ENCODE peak calls at places on chromosomes 4 and X, in ten cellular contexts. One of them, this sample, is unnamed.

GRCh38 chr4:2484993-2485392 is 16.1 kb downstream of the RNF4 start:
- DNase-seq in HFF-Myc: no peak
- DNase-seq in AG08396: no peak
- DNase-seq in nucleus accumbens: no peak
- DNase-seq in neural crest cell: no peak
- DNase-seq in type B pancreatic cell: no peak
- DNase-seq in thyroid gland: peak
- DNase-seq in stimulated activated naive CD8-positive, alpha-beta T cell treated with anti-CD3 and anti-CD28 coated beads, Interleukin-15, Interleukin-2, amounts not matched to agents 100 U/mL and 50 U/mL, for 24 hours: peak
- DNase-seq in uterus: peak
- DNase-seq in NCI-H1694: no peak
- DNase-seq in this sample: peak

GRCh38 chr4:168514249-168514852 is 17.5 kb downstream of the PALLD start:
- DNase-seq in HFF-Myc: peak
- DNase-seq in AG08396: no peak
- DNase-seq in nucleus accumbens: no peak
- DNase-seq in neural crest cell: no peak
- DNase-seq in type B pancreatic cell: no peak
- DNase-seq in thyroid gland: no peak
- DNase-seq in stimulated activated naive CD8-positive, alpha-beta T cell treated with anti-CD3 and anti-CD28 coated beads, Interleukin-15, Interleukin-2, amounts not matched to agents 100 U/mL and 50 U/mL, for 24 hours: no peak
- DNase-seq in uterus: no peak
- DNase-seq in NCI-H1694: peak
- DNase-seq in this sample: no peak

GRCh38 chr4:2962099-2962455 is 1.1 kb downstream of the NOP14 start:
- DNase-seq in HFF-Myc: no peak
- DNase-seq in AG08396: no peak
- DNase-seq in nucleus accumbens: no peak
- DNase-seq in neural crest cell: no peak
- DNase-seq in type B pancreatic cell: no peak
- DNase-seq in thyroid gland: no peak
- DNase-seq in stimulated activated naive CD8-positive, alpha-beta T cell treated with anti-CD3 and anti-CD28 coated beads, Interleukin-15, Interleukin-2, amounts not matched to agents 100 U/mL and 50 U/mL, for 24 hours: peak
- DNase-seq in uterus: no peak
- DNase-seq in NCI-H1694: no peak
- DNase-seq in this sample: no peak

GRCh38 chrX:72352786-72353185 is 47.1 kb upstream of the CITED1 start:
- DNase-seq in HFF-Myc: no peak
- DNase-seq in AG08396: no peak
- DNase-seq in nucleus accumbens: no peak
- DNase-seq in neural crest cell: no peak
- DNase-seq in type B pancreatic cell: no peak
- DNase-seq in thyroid gland: no peak
- DNase-seq in stimulated activated naive CD8-positive, alpha-beta T cell treated with anti-CD3 and anti-CD28 coated beads, Interleukin-15, Interleukin-2, amounts not matched to agents 100 U/mL and 50 U/mL, for 24 hours: no peak
- DNase-seq in uterus: no peak
- DNase-seq in NCI-H1694: no peak
- DNase-seq in this sample: no peak

GRCh38 chr4:56803473-56803872 is 18.0 kb downstream of the SPINK2 start:
- DNase-seq in HFF-Myc: no peak
- DNase-seq in AG08396: no peak
- DNase-seq in nucleus accumbens: no peak
- DNase-seq in neural crest cell: no peak
- DNase-seq in type B pancreatic cell: no peak
- DNase-seq in thyroid gland: peak
- DNase-seq in stimulated activated naive CD8-positive, alpha-beta T cell treated with anti-CD3 and anti-CD28 coated beads, Interleukin-15, Interleukin-2, amounts not matched to agents 100 U/mL and 50 U/mL, for 24 hours: no peak
- DNase-seq in uterus: no peak
- DNase-seq in NCI-H1694: no peak
- DNase-seq in this sample: no peak

GRCh38 chr4:174394915-174395314 is 111.2 kb downstream of the CEP44 start:
- DNase-seq in HFF-Myc: peak
- DNase-seq in AG08396: peak
- DNase-seq in nucleus accumbens: no peak
- DNase-seq in neural crest cell: no peak
- DNase-seq in type B pancreatic cell: no peak
- DNase-seq in thyroid gland: no peak
- DNase-seq in stimulated activated naive CD8-positive, alpha-beta T cell treated with anti-CD3 and anti-CD28 coated beads, Interleukin-15, Interleukin-2, amounts not matched to agents 100 U/mL and 50 U/mL, for 24 hours: no peak
- DNase-seq in uterus: no peak
- DNase-seq in NCI-H1694: no peak
- DNase-seq in this sample: no peak

GRCh38 chrX:25659317-25659716 is 478.8 kb upstream of the MAGEB18 start:
- DNase-seq in HFF-Myc: no peak
- DNase-seq in AG08396: no peak
- DNase-seq in nucleus accumbens: no peak
- DNase-seq in neural crest cell: no peak
- DNase-seq in type B pancreatic cell: no peak
- DNase-seq in thyroid gland: no peak
- DNase-seq in stimulated activated naive CD8-positive, alpha-beta T cell treated with anti-CD3 and anti-CD28 coated beads, Interleukin-15, Interleukin-2, amounts not matched to agents 100 U/mL and 50 U/mL, for 24 hours: no peak
- DNase-seq in uterus: no peak
- DNase-seq in NCI-H1694: no peak
- DNase-seq in this sample: no peak

GRCh38 chrX:34810364-34810763 is 132.2 kb upstream of the FAM47B start:
- DNase-seq in HFF-Myc: peak
- DNase-seq in AG08396: peak
- DNase-seq in nucleus accumbens: no peak
- DNase-seq in neural crest cell: no peak
- DNase-seq in type B pancreatic cell: no peak
- DNase-seq in thyroid gland: no peak
- DNase-seq in stimulated activated naive CD8-positive, alpha-beta T cell treated with anti-CD3 and anti-CD28 coated beads, Interleukin-15, Interleukin-2, amounts not matched to agents 100 U/mL and 50 U/mL, for 24 hours: no peak
- DNase-seq in uterus: no peak
- DNase-seq in NCI-H1694: no peak
- DNase-seq in this sample: no peak

GRCh38 chrX:9204560-9204959 is 170.6 kb upstream of the FAM9B start:
- DNase-seq in HFF-Myc: no peak
- DNase-seq in AG08396: no peak
- DNase-seq in nucleus accumbens: no peak
- DNase-seq in neural crest cell: no peak
- DNase-seq in type B pancreatic cell: no peak
- DNase-seq in thyroid gland: no peak
- DNase-seq in stimulated activated naive CD8-positive, alpha-beta T cell treated with anti-CD3 and anti-CD28 coated beads, Interleukin-15, Interleukin-2, amounts not matched to agents 100 U/mL and 50 U/mL, for 24 hours: no peak
- DNase-seq in uterus: no peak
- DNase-seq in NCI-H1694: no peak
- DNase-seq in this sample: no peak

GRCh38 chr4:38667005-38667771 is 3.2 kb downstream of the KLF3 start:
- DNase-seq in HFF-Myc: peak
- DNase-seq in AG08396: peak
- DNase-seq in nucleus accumbens: peak
- DNase-seq in neural crest cell: peak
- DNase-seq in type B pancreatic cell: no peak
- DNase-seq in thyroid gland: peak
- DNase-seq in stimulated activated naive CD8-positive, alpha-beta T cell treated with anti-CD3 and anti-CD28 coated beads, Interleukin-15, Interleukin-2, amounts not matched to agents 100 U/mL and 50 U/mL, for 24 hours: peak
- DNase-seq in uterus: peak
- DNase-seq in NCI-H1694: peak
- DNase-seq in this sample: peak

GRCh38 chr4:186723207-186724047 is at the start of gene FAT1:
- DNase-seq in HFF-Myc: no peak
- DNase-seq in AG08396: peak
- DNase-seq in nucleus accumbens: peak
- DNase-seq in neural crest cell: peak
- DNase-seq in type B pancreatic cell: peak
- DNase-seq in thyroid gland: peak
- DNase-seq in stimulated activated naive CD8-positive, alpha-beta T cell treated with anti-CD3 and anti-CD28 coated beads, Interleukin-15, Interleukin-2, amounts not matched to agents 100 U/mL and 50 U/mL, for 24 hours: peak
- DNase-seq in uterus: peak
- DNase-seq in NCI-H1694: no peak
- DNase-seq in this sample: peak

GRCh38 chr4:10093801-10094552 is 22.6 kb downstream of the WDR1 start:
- DNase-seq in HFF-Myc: no peak
- DNase-seq in AG08396: peak
- DNase-seq in nucleus accumbens: no peak
- DNase-seq in neural crest cell: no peak
- DNase-seq in type B pancreatic cell: no peak
- DNase-seq in thyroid gland: peak
- DNase-seq in stimulated activated naive CD8-positive, alpha-beta T cell treated with anti-CD3 and anti-CD28 coated beads, Interleukin-15, Interleukin-2, amounts not matched to agents 100 U/mL and 50 U/mL, for 24 hours: peak
- DNase-seq in uterus: no peak
- DNase-seq in NCI-H1694: no peak
- DNase-seq in this sample: no peak

GRCh38 chr4:148787831-148788477 is 345.7 kb upstream of the NR3C2 start:
- DNase-seq in HFF-Myc: no peak
- DNase-seq in AG08396: peak
- DNase-seq in nucleus accumbens: no peak
- DNase-seq in neural crest cell: no peak
- DNase-seq in type B pancreatic cell: no peak
- DNase-seq in thyroid gland: peak
- DNase-seq in stimulated activated naive CD8-positive, alpha-beta T cell treated with anti-CD3 and anti-CD28 coated beads, Interleukin-15, Interleukin-2, amounts not matched to agents 100 U/mL and 50 U/mL, for 24 hours: no peak
- DNase-seq in uterus: no peak
- DNase-seq in NCI-H1694: no peak
- DNase-seq in this sample: no peak

GRCh38 chr4:78940752-78941151 is 1.5 kb upstream of the PAQR3 start:
- DNase-seq in HFF-Myc: no peak
- DNase-seq in AG08396: no peak
- DNase-seq in nucleus accumbens: no peak
- DNase-seq in neural crest cell: no peak
- DNase-seq in type B pancreatic cell: no peak
- DNase-seq in thyroid gland: no peak
- DNase-seq in stimulated activated naive CD8-positive, alpha-beta T cell treated with anti-CD3 and anti-CD28 coated beads, Interleukin-15, Interleukin-2, amounts not matched to agents 100 U/mL and 50 U/mL, for 24 hours: no peak
- DNase-seq in uterus: no peak
- DNase-seq in NCI-H1694: no peak
- DNase-seq in this sample: no peak

GRCh38 chr4:133263082-133263481 is 114.0 kb downstream of the PCDH10 start:
- DNase-seq in HFF-Myc: no peak
- DNase-seq in AG08396: no peak
- DNase-seq in nucleus accumbens: no peak
- DNase-seq in neural crest cell: no peak
- DNase-seq in type B pancreatic cell: no peak
- DNase-seq in thyroid gland: no peak
- DNase-seq in stimulated activated naive CD8-positive, alpha-beta T cell treated with anti-CD3 and anti-CD28 coated beads, Interleukin-15, Interleukin-2, amounts not matched to agents 100 U/mL and 50 U/mL, for 24 hours: no peak
- DNase-seq in uterus: no peak
- DNase-seq in NCI-H1694: no peak
- DNase-seq in this sample: no peak

GRCh38 chrX:154800508-154801207 is 4.6 kb downstream of the MPP1 start:
- DNase-seq in HFF-Myc: no peak
- DNase-seq in AG08396: no peak
- DNase-seq in nucleus accumbens: no peak
- DNase-seq in neural crest cell: no peak
- DNase-seq in type B pancreatic cell: no peak
- DNase-seq in thyroid gland: no peak
- DNase-seq in stimulated activated naive CD8-positive, alpha-beta T cell treated with anti-CD3 and anti-CD28 coated beads, Interleukin-15, Interleukin-2, amounts not matched to agents 100 U/mL and 50 U/mL, for 24 hours: no peak
- DNase-seq in uterus: no peak
- DNase-seq in NCI-H1694: no peak
- DNase-seq in this sample: no peak

GRCh38 chr4:3475041-3475712 is 12.1 kb downstream of the DOK7 start:
- DNase-seq in HFF-Myc: no peak
- DNase-seq in AG08396: no peak
- DNase-seq in nucleus accumbens: no peak
- DNase-seq in neural crest cell: no peak
- DNase-seq in type B pancreatic cell: no peak
- DNase-seq in thyroid gland: no peak
- DNase-seq in stimulated activated naive CD8-positive, alpha-beta T cell treated with anti-CD3 and anti-CD28 coated beads, Interleukin-15, Interleukin-2, amounts not matched to agents 100 U/mL and 50 U/mL, for 24 hours: no peak
- DNase-seq in uterus: no peak
- DNase-seq in NCI-H1694: no peak
- DNase-seq in this sample: no peak

GRCh38 chrX:33211356-33212254 is at the start of gene DMD:
- DNase-seq in HFF-Myc: no peak
- DNase-seq in AG08396: peak
- DNase-seq in nucleus accumbens: no peak
- DNase-seq in neural crest cell: peak
- DNase-seq in type B pancreatic cell: no peak
- DNase-seq in thyroid gland: peak
- DNase-seq in stimulated activated naive CD8-positive, alpha-beta T cell treated with anti-CD3 and anti-CD28 coated beads, Interleukin-15, Interleukin-2, amounts not matched to agents 100 U/mL and 50 U/mL, for 24 hours: no peak
- DNase-seq in uterus: peak
- DNase-seq in NCI-H1694: no peak
- DNase-seq in this sample: peak

GRCh38 chr4:176789955-176790354 is 2.8 kb downstream of the VEGFC start:
- DNase-seq in HFF-Myc: peak
- DNase-seq in AG08396: peak
- DNase-seq in nucleus accumbens: no peak
- DNase-seq in neural crest cell: no peak
- DNase-seq in type B pancreatic cell: no peak
- DNase-seq in thyroid gland: no peak
- DNase-seq in stimulated activated naive CD8-positive, alpha-beta T cell treated with anti-CD3 and anti-CD28 coated beads, Interleukin-15, Interleukin-2, amounts not matched to agents 100 U/mL and 50 U/mL, for 24 hours: no peak
- DNase-seq in uterus: no peak
- DNase-seq in NCI-H1694: no peak
- DNase-seq in this sample: no peak

GRCh38 chrX:3046253-3046909 is 5.1 kb downstream of the ARSF start:
- DNase-seq in HFF-Myc: no peak
- DNase-seq in AG08396: no peak
- DNase-seq in nucleus accumbens: no peak
- DNase-seq in neural crest cell: no peak
- DNase-seq in type B pancreatic cell: no peak
- DNase-seq in thyroid gland: no peak
- DNase-seq in stimulated activated naive CD8-positive, alpha-beta T cell treated with anti-CD3 and anti-CD28 coated beads, Interleukin-15, Interleukin-2, amounts not matched to agents 100 U/mL and 50 U/mL, for 24 hours: no peak
- DNase-seq in uterus: no peak
- DNase-seq in NCI-H1694: no peak
- DNase-seq in this sample: no peak

GRCh38 chrX:95071052-95071451 is 1397.0 kb downstream of the FAM133A start:
- DNase-seq in HFF-Myc: no peak
- DNase-seq in AG08396: no peak
- DNase-seq in nucleus accumbens: no peak
- DNase-seq in neural crest cell: no peak
- DNase-seq in type B pancreatic cell: no peak
- DNase-seq in thyroid gland: no peak
- DNase-seq in stimulated activated naive CD8-positive, alpha-beta T cell treated with anti-CD3 and anti-CD28 coated beads, Interleukin-15, Interleukin-2, amounts not matched to agents 100 U/mL and 50 U/mL, for 24 hours: no peak
- DNase-seq in uterus: no peak
- DNase-seq in NCI-H1694: no peak
- DNase-seq in this sample: no peak

GRCh38 chrX:23844502-23845138 is 61.6 kb downstream of the SAT1 start:
- DNase-seq in HFF-Myc: no peak
- DNase-seq in AG08396: no peak
- DNase-seq in nucleus accumbens: no peak
- DNase-seq in neural crest cell: no peak
- DNase-seq in type B pancreatic cell: no peak
- DNase-seq in thyroid gland: no peak
- DNase-seq in stimulated activated naive CD8-positive, alpha-beta T cell treated with anti-CD3 and anti-CD28 coated beads, Interleukin-15, Interleukin-2, amounts not matched to agents 100 U/mL and 50 U/mL, for 24 hours: no peak
- DNase-seq in uterus: no peak
- DNase-seq in NCI-H1694: no peak
- DNase-seq in this sample: peak

GRCh38 chrX:18887177-18887820 is 96.6 kb downstream of the PHKA2 start:
- DNase-seq in HFF-Myc: no peak
- DNase-seq in AG08396: no peak
- DNase-seq in nucleus accumbens: no peak
- DNase-seq in neural crest cell: no peak
- DNase-seq in type B pancreatic cell: no peak
- DNase-seq in thyroid gland: peak
- DNase-seq in stimulated activated naive CD8-positive, alpha-beta T cell treated with anti-CD3 and anti-CD28 coated beads, Interleukin-15, Interleukin-2, amounts not matched to agents 100 U/mL and 50 U/mL, for 24 hours: no peak
- DNase-seq in uterus: no peak
- DNase-seq in NCI-H1694: no peak
- DNase-seq in this sample: no peak

GRCh38 chrX:150361070-150361776 is 1.9 kb upstream of the MAMLD1 start:
- DNase-seq in HFF-Myc: no peak
- DNase-seq in AG08396: no peak
- DNase-seq in nucleus accumbens: no peak
- DNase-seq in neural crest cell: no peak
- DNase-seq in type B pancreatic cell: peak
- DNase-seq in thyroid gland: peak
- DNase-seq in stimulated activated naive CD8-positive, alpha-beta T cell treated with anti-CD3 and anti-CD28 coated beads, Interleukin-15, Interleukin-2, amounts not matched to agents 100 U/mL and 50 U/mL, for 24 hours: peak
- DNase-seq in uterus: no peak
- DNase-seq in NCI-H1694: no peak
- DNase-seq in this sample: peak

This sample was measured in body of pancreas.